ENCODE peak calls at places on chromosomes 6 and 20, in five cellular contexts. L is A549, V is GM12878, W is HepG2, F is K562. X is an unnamed sample.

GRCh38 chr20:43198607-43199006 is 8.9 kb upstream of the PTPRT start:
- DNase-seq in L (no peak), V (no peak), W (no peak), F (no peak), X (no peak)

GRCh38 chr6:150717419-150717818 is 117.7 kb downstream of the PLEKHG1 start:
- DNase-seq in L (no peak), V (no peak), W (peak), F (no peak), X (peak)

GRCh38 chr6:225121-225721 is 67.1 kb upstream of the DUSP22 start:
- DNase-seq in L (no peak), V (peak), W (no peak), F (no peak), X (no peak)

GRCh38 chr20:7754102-7754501 is 186.2 kb downstream of the HAO1 start:
- DNase-seq in L (no peak), V (no peak), W (no peak), F (no peak), X (no peak)

GRCh38 chr20:20491110-20491783 is 123.3 kb downstream of the INSM1 start:
- DNase-seq in L (no peak), V (no peak), W (no peak), F (no peak), X (no peak)

GRCh38 chr6:17881085-17881883 is 106.2 kb downstream of the KIF13A start:
- DNase-seq in L (no peak), V (no peak), W (no peak), F (no peak), X (no peak)

GRCh38 chr6:70394518-70395300 is 18.6 kb upstream of the FAM135A start:
- DNase-seq in L (no peak), V (no peak), W (no peak), F (peak), X (peak)

GRCh38 chr6:74967821-74968220 is 238.0 kb downstream of the COL12A1 start:
- DNase-seq in L (no peak), V (no peak), W (no peak), F (no peak), X (peak)

GRCh38 chr6:43785904-43786303 is 15.9 kb downstream of the VEGFA start:
- DNase-seq in L (no peak), V (no peak), W (no peak), F (no peak), X (no peak)

GRCh38 chr20:36052117-36052513 is 83.7 kb downstream of the CNBD2 start:
- DNase-seq in L (no peak), V (no peak), W (no peak), F (no peak), X (no peak)

GRCh38 chr6:2794171-2794730 is 29.1 kb downstream of the WRNIP1 start:
- DNase-seq in L (no peak), V (no peak), W (no peak), F (no peak), X (no peak)

GRCh38 chr6:151702851-151703629 is 104.4 kb upstream of the ESR1 start:
- DNase-seq in L (no peak), V (no peak), W (no peak), F (no peak), X (no peak)

GRCh38 chr20:15065794-15066193 is 728.4 kb upstream of the FLRT3 start:
- DNase-seq in L (no peak), V (no peak), W (no peak), F (no peak), X (no peak)

GRCh38 chr6:75747985-75748742 is 875 bp upstream of the MYO6 start:
- DNase-seq in L (peak), V (no peak), W (no peak), F (no peak), X (no peak)

GRCh38 chr6:149545258-149545753 is 537 bp downstream of the PPIL4 start:
- DNase-seq in L (no peak), V (no peak), W (peak), F (peak), X (peak)

GRCh38 chr6:45072673-45073072 is 255.5 kb upstream of the RUNX2 start:
- DNase-seq in L (no peak), V (no peak), W (no peak), F (no peak), X (no peak)

GRCh38 chr6:3619800-3620199 is 131.7 kb downstream of the PXDC1 start:
- DNase-seq in L (no peak), V (no peak), W (no peak), F (no peak), X (no peak)

GRCh38 chr6:139539852-139540251 is 165.4 kb upstream of the CITED2 start:
- DNase-seq in L (peak), V (no peak), W (peak), F (no peak), X (peak)

GRCh38 chr6:101832371-101832770 is 438.9 kb downstream of the GRIK2 start:
- DNase-seq in L (no peak), V (no peak), W (no peak), F (no peak), X (no peak)

GRCh38 chr6:17629824-17630510 is 29.9 kb downstream of the FAM8A1 start:
- DNase-seq in L (no peak), V (no peak), W (no peak), F (no peak), X (no peak)

GRCh38 chr6:134577998-134578397 is 260.1 kb upstream of the SGK1 start:
- DNase-seq in L (no peak), V (no peak), W (no peak), F (no peak), X (peak)

GRCh38 chr6:26187981-26188635 is 100.9 kb downstream of the HFE start:
- DNase-seq in L (no peak), V (no peak), W (peak), F (peak), X (peak)

GRCh38 chr6:46113370-46113769 is 16.4 kb upstream of the ENPP4 start:
- DNase-seq in L (no peak), V (no peak), W (no peak), F (no peak), X (peak)

GRCh38 chr20:23691675-23692074 is 2.8 kb upstream of the CST4 start:
- DNase-seq in L (no peak), V (no peak), W (no peak), F (no peak), X (no peak)

DNA sequence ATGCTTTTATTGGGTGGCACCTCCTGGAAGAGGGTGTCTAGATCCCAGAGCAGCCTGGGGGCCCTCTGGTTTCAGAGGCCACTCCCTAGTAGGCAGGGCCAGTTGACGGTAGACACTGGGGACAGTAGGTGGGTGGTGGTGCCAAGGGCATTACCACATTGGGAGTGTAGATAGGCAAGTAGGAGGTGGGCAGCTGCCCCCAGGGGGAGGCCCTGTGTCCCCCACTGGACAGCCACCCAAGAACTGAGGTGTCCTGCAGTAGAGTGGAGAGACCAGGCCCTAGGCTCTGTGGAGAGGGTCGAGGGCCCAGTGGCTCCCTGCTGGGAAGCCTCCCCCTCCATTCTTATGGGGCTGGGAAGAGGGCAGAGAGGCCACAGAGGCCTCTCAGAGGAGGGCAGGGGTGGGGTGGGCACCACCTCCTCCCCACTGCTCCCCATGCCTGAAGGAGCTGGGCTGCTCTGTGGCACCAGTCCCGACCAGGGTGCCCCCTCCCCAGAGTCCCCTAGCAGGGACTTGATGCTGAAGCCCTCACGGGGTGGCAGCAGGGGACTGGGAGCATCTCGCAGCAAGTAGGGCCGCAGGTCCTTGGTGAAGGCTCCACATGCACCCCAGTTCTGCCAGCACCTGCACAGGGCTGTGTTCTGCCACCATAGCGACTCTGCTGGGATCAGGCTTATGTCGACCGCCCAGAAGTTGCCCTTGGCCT is 305.0 kb upstream of the KCNQ5 start:
- DNase-seq in L (no peak), V (no peak), W (no peak), F (no peak), X (no peak)
- TF ChIP-seq JUNB in L (no peak), V (no peak), W (no peak), F (no peak), X (no peak)

DNA sequence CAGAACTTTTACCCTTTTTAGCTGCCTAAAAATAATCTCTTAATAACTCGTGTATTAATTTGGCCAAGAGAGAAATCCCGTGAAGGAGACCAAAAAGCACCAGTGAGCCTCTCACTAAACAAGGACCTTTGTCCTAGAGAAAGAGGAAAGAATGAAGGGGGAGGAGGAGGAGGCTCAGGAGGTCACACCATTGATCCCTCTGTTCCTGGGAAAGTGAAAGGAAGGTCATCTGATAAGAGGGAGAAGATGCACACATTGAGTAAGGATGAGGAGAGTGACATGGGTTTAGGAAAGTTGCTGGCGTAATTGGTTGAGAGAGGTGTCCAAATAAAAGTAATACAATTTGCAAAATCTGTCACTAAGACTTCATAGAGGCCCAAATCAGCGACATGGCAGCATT is 49.2 kb downstream of the HLA-DPB1 start:
- DNase-seq in L (no peak), V (no peak), W (no peak), F (no peak), X (no peak)
- H3K4me2 ChIP-seq in L (no peak), V (no peak), W (peak), F (no peak), X (peak)

DNA sequence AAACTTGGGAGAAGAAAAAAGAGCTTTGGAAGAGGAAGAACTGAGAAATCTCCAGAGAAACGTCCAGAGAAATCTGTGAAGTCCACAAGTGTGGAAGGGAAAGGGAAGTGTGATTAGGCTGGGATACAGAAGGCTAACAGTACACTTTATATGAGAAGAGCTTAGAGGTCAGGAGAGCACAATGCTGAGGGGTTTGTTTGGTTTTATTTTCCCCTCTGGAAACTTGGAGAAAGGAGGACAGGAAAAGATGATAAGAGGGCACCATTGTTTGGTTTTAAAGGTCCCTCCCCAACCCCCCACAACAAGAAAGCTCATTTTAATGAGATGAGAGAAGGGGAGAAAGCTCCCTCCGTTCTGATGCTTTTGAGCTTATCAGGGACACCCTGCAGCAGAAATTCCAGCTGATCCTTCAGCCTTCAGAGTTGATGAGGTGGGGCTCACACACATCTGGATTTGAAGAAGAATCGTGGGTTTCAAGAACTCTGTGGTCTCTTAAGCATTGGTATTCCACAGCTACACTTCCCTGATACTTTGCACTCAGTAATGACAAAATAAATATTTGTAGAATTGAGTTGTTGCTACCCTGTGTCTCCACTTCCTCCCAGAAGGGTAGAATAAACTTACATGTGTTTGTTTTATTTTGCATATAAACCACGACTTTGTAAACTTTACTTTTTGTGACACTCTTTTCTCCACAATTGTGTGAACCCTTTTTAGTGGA is 1.9 kb downstream of the NT5E start:
- DNase-seq in L (no peak), V (no peak), W (peak), F (no peak), X (no peak)
- TF ChIP-seq JUNB in L (no peak), V (no peak), W (no peak), F (no peak), X (no peak)

DNA sequence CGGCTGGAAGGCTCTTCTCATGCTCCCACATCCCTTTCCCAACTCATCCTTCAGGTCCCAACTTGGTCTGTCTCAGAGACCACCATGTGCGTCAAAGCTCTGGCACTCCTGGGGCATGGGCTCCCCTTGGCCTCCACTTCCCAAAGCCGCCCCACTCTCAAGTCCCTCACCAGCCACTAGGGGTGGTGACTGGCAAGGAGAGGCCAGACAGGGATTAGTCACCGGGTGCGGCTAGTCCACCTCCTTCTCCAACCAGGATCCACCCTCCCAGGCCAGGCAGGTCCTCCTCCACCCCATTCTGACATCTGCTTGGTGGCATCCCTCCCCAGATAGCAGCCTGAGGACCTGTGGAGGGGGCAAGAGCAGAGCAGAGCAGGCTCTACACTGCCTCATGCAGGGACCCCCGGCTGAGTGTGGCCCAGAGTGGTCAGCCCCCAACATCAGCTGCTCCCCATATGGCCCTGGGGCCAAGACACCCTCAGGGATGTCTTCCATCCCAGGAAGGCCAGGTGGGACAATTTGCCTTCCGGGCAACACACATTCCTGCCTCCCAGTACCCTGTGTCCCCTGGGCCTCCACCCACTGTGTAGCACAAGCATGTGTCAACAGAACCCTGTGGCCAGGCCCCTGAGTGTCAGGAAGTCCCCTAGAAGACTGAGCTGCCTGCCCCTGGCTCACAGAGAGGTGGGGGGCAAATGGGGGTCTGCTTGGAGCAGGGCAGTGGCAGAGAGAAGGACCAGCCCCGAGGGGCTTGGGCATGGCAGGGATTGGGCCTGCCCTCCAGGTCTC is 29.2 kb downstream of the YTHDF1 start:
- DNase-seq in L (no peak), V (no peak), W (peak), F (no peak), X (no peak)
- H3K4me2 ChIP-seq in L (peak), V (no peak), W (no peak), F (no peak), X (no peak)

GRCh38 chr20:40900816-40901215 is 127.8 kb upstream of the TOP1 start:
- DNase-seq in L (no peak), V (no peak), W (no peak), F (no peak), X (no peak)

GRCh38 chr20:40892642-40893041 is 136.0 kb upstream of the TOP1 start:
- DNase-seq in L (no peak), V (no peak), W (no peak), F (no peak), X (peak)

GRCh38 chr20:40893610-40894242 is 134.9 kb upstream of the TOP1 start:
- DNase-seq in L (no peak), V (no peak), W (no peak), F (no peak), X (no peak)

GRCh38 chr20:40895182-40895581 is 133.4 kb upstream of the TOP1 start:
- DNase-seq in L (no peak), V (no peak), W (no peak), F (no peak), X (no peak)

GRCh38 chr20:40897177-40897700 is 131.4 kb upstream of the TOP1 start:
- DNase-seq in L (no peak), V (no peak), W (no peak), F (no peak), X (no peak)
- TF ChIP-seq JUNB in L (no peak), V (no peak), W (no peak), F (no peak), X (no peak)

X was measured in GM23338.